ENCODE peak calls at places on chromosomes 12 and 14, in six cellular contexts. E, F, J, L, Q and D are unnamed samples.

GRCh38 chr14:102086972-102087761 is at the start of gene HSP90AA1:
- DNase-seq in J (peak; percentile 96), L (peak; percentile 93), E (peak; percentile 95), Q (peak; percentile 96), F (peak; percentile 88), D (peak; percentile 90)

GRCh38 chr14:58191763-58192596 is 8.0 kb upstream of the ACTR10 start:
- DNase-seq in J (no peak), F (no peak), Q (no peak), E (no peak), L (no peak), D (no peak)

GRCh38 chr12:70246580-70246979 is 3.3 kb downstream of the CNOT2 start:
- DNase-seq in Q (no peak), F (peak; percentile 59), J (no peak), E (no peak), L (no peak), D (no peak)

GRCh38 chr12:43551971-43552559 is at the start of gene ADAMTS20:
- DNase-seq in Q (peak; percentile 90), F (peak; percentile 3), J (peak; percentile 93), L (peak; percentile 5), E (peak; percentile 81), D (peak; percentile 34)

GRCh38 chr12:46160081-46160980 is 108.5 kb downstream of the SLC38A1 start:
- DNase-seq in Q (no peak), F (peak; percentile 44), J (no peak), E (no peak), L (peak; percentile 26), D (peak; percentile 53)

GRCh38 chr12:26047401-26048226 is 77.2 kb downstream of the BHLHE41 start:
- DNase-seq in F (no peak), L (peak; percentile 11), Q (peak; percentile 53), E (no peak), J (peak; percentile 85), D (no peak)

GRCh38 chr14:30297856-30298255 is 261.1 kb upstream of the G2E3 start:
- DNase-seq in J (no peak), Q (no peak), F (no peak), L (no peak), E (no peak), D (no peak)

GRCh38 chr14:67650694-67651093 is 23.7 kb downstream of the VTI1B start:
- DNase-seq in E (no peak), Q (no peak), F (peak; percentile 65), J (no peak), L (no peak), D (peak; percentile 26)

GRCh38 chr12:202081-202731 is 11.8 kb downstream of the SLC6A12 start:
- DNase-seq in F (no peak), Q (peak; percentile 63), L (no peak), J (peak; percentile 51), E (no peak), D (no peak)

GRCh38 chr14:75069021-75069810 is at the start of gene ZC2HC1C:
- DNase-seq in J (peak; percentile 95), Q (peak; percentile 98), L (peak; percentile 94), E (peak; percentile 85), F (peak; percentile 75), D (peak; percentile 92)
- H2BK120ac ChIP-seq in J (peak within 1 kb of the TSS; percentile 64), Q (no peak within 1 kb of the TSS), L (peak within 1 kb of the TSS; percentile 93), E (no peak within 1 kb of the TSS), F (peak within 1 kb of the TSS; percentile 83), D (peak within 1 kb of the TSS; percentile 95)

DNA sequence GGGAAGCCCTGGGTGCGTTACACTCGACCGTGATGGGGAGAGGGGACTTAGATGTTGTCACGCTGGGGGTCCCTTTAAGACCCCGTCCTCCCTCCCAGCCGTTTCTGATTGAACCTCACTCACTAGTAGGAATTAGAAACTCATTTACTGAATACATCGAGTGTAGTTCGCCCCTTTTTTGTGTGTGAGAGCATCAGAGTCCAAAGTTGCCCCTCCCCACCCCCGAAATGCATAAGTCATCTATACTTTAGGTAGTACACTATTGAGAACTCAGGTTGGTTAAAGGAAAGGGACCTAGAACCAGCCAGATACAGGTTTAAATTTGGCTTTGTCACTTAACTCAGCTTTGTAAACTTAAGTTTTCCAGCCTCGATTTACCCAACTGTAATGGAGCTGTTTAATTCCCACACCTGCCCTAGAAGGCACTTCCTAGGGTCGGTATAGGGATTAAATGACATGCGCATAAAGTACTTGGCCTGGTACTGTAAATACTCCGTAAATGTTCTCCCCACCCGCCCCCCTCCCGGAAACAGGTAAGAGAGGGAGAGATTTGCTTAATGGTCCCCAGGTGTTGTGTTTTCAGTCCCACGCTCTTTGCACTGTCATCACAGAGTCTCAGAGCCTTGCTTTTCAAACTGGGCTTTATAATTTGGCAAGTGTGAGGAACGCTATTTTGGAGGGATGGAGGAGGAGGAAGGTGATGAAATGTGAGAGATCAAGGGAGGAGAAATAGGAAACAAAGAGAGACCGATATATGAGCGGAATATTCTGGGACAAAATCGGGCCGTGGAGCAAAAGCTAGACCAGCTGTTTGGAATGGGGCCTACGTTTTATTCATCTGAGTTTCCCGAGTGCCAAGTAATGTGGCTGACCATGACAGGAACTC is 893 bp downstream of the SUDS3 start:
- DNase-seq in J (peak; percentile 23), F (no peak), Q (no peak), E (peak; percentile 3), L (no peak), D (no peak)
- H3K23ac ChIP-seq in J (no peak overlapping the region), F (peak overlapping the region; percentile 72), Q (no peak overlapping the region), E (peak overlapping the region; percentile 86), L (no peak overlapping the region), D (no peak overlapping the region)

GRCh38 chr14:91261115-91261514 is 16.6 kb upstream of the GPR68 start:
- DNase-seq in J (no peak), F (no peak), L (no peak), E (no peak), Q (no peak), D (no peak)

GRCh38 chr14:91263329-91263728 is 18.8 kb upstream of the GPR68 start:
- DNase-seq in E (no peak), Q (no peak), J (no peak), L (no peak), F (no peak), D (no peak)

GRCh38 chr14:91261986-91262549 is 17.6 kb upstream of the GPR68 start:
- DNase-seq in L (no peak), E (no peak), F (no peak), Q (no peak), J (no peak), D (no peak)

GRCh38 chr14:91265404-91265803 is 20.9 kb upstream of the GPR68 start:
- DNase-seq in J (no peak), E (no peak), F (no peak), L (no peak), Q (no peak), D (no peak)

GRCh38 chr14:91264151-91265150 is 19.9 kb upstream of the GPR68 start:
- DNase-seq in L (no peak), E (no peak), J (no peak), Q (peak; percentile 71), F (no peak), D (no peak)
- H3K4me3 ChIP-seq in L (peak overlapping the region; percentile 57), E (peak overlapping the region; percentile 15), J (peak overlapping the region; percentile 9), Q (peak overlapping the region; percentile 59), F (peak overlapping the region; percentile 19), D (peak overlapping the region; percentile 57)

GRCh38 chr14:23559010-23559920 is 3.2 kb downstream of the THTPA start:
- DNase-seq in E (peak; percentile 68), Q (peak; percentile 92), F (peak; percentile 55), J (no peak), L (no peak), D (peak; percentile 61)
- H2BK120ac ChIP-seq in E (no peak overlapping the region), Q (no peak overlapping the region), F (no peak overlapping the region), J (no peak overlapping the region), L (no peak overlapping the region), D (no peak overlapping the region)

DNA sequence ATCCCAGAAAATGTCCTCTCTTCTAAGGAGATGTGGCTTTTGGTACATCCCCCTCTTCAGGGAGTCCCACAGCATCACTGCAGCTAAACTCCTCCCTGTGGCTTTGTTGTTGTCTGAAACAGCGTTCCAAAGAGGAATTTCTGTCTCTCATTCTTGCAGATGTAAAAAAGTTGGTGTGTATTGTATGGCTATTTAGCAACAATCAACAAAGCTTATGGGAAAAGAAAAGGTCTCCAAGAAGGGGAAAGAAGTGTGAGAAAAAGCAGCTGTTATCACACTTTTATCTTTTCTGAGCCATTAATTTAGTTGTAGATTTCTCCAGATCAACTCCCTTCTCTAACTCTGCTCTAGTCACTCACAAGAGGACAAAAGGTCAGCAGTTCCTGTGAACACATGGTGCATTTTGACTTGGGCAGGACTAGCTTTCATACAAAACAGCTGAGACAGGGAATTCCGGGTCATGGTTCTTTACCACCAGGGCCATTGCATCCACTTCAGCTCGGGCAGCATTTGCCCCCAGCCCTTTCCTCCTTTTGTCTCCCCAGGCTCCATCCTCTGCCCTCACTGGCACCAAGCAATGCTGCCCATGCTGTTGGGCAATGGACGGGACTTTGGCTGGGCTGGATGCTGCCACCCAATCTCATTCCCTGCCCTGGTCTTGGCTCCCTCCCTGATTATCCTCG is 184.7 kb downstream of the TMX1 start:
- DNase-seq in J (peak; percentile 81), F (peak; percentile 53), L (no peak), Q (no peak), E (no peak), D (peak; percentile 76)
- H3K23ac ChIP-seq in J (no peak overlapping the region), F (no peak overlapping the region), L (no peak overlapping the region), Q (no peak overlapping the region), E (no peak overlapping the region), D (no peak overlapping the region)